ENCODE peak calls at places on chromosomes 12 and 14, in six cellular contexts. H, X, S, E, F and D are unnamed samples.

GRCh38 chr14:104114421-104115130 is 23.8 kb upstream of the KIF26A start:
- DNase-seq in H (no peak), X (no peak), S (no peak), E (no peak), F (peak), D (peak)

GRCh38 chr12:30930238-30931010 is 3.9 kb downstream of the TSPAN11 start:
- DNase-seq in H (no peak), X (no peak), S (no peak), E (no peak), F (no peak), D (no peak)

GRCh38 chr14:106872619-106873446 is 1346.5 kb downstream of the TMEM121 start:
- DNase-seq in H (peak), X (no peak), S (no peak), E (peak), F (peak), D (peak)

GRCh38 chr12:101299931-101300330 is 20.0 kb downstream of the UTP20 start:
- DNase-seq in H (no peak), X (no peak), S (no peak), E (no peak), F (no peak), D (no peak)

GRCh38 chr14:24428628-24429394 is 657 bp downstream of the CBLN3 start:
- DNase-seq in H (no peak), X (no peak), S (no peak), E (no peak), F (peak), D (no peak)

GRCh38 chr12:52004042-52004648 is 2.6 kb upstream of the TAMALIN start:
- DNase-seq in H (peak), X (peak), S (peak), E (no peak), F (no peak), D (no peak)

GRCh38 chr12:105109465-105110212 is 2.1 kb downstream of the WASHC4 start:
- DNase-seq in H (no peak), X (peak), S (no peak), E (peak), F (peak), D (no peak)

GRCh38 chr12:67436230-67436629 is 167.1 kb downstream of the CAND1 start:
- DNase-seq in H (no peak), X (no peak), S (no peak), E (no peak), F (no peak), D (no peak)

GRCh38 chr14:104799657-104800599 is 973 bp upstream of the ZBTB42 start:
- DNase-seq in H (peak), X (peak), S (peak), E (peak), F (peak), D (no peak)

GRCh38 chr12:52023182-52023975 is 16.6 kb downstream of the TAMALIN start:
- DNase-seq in H (peak), X (peak), S (peak), E (peak), F (peak), D (peak)

GRCh38 chr12:6276247-6276887 is 34.1 kb upstream of the PLEKHG6 start:
- DNase-seq in H (no peak), X (no peak), S (no peak), E (no peak), F (peak), D (no peak)

GRCh38 chr12:25130741-25131188 is 64.2 kb downstream of the DNAI7 start:
- DNase-seq in H (peak), X (no peak), S (no peak), E (no peak), F (no peak), D (no peak)

GRCh38 chr12:91119089-91119488 is 7.8 kb upstream of the LUM start:
- DNase-seq in H (no peak), X (no peak), S (no peak), E (no peak), F (no peak), D (no peak)

GRCh38 chr12:53499261-53500118 is at the start of gene MAP3K12:
- DNase-seq in H (peak), X (peak), S (peak), E (peak), F (peak), D (peak)

GRCh38 chr12:76552343-76552938 is 7.1 kb downstream of the OSBPL8 start:
- DNase-seq in H (no peak), X (no peak), S (no peak), E (no peak), F (no peak), D (no peak)

GRCh38 chr14:24943024-24943423 is 106.9 kb downstream of the STXBP6 start:
- DNase-seq in H (no peak), X (no peak), S (peak), E (no peak), F (no peak), D (no peak)

GRCh38 chr12:41202051-41202450 is 13.9 kb downstream of the PDZRN4 start:
- DNase-seq in H (no peak), X (no peak), S (no peak), E (no peak), F (no peak), D (no peak)

GRCh38 chr12:59911516-59911915 is 315.7 kb downstream of the SLC16A7 start:
- DNase-seq in H (no peak), X (no peak), S (no peak), E (no peak), F (no peak), D (no peak)

GRCh38 chr14:61517861-61518802 is 177.2 kb upstream of the HIF1A start:
- DNase-seq in H (no peak), X (no peak), S (no peak), E (no peak), F (no peak), D (no peak)

GRCh38 chr12:123798518-123798917 is 36.4 kb downstream of the DNAH10 start:
- DNase-seq in H (no peak), X (no peak), S (no peak), E (no peak), F (no peak), D (no peak)

GRCh38 chr12:126663304-126664094 is 1598.3 kb downstream of the AACS start:
- DNase-seq in H (peak), X (no peak), S (peak), E (no peak), F (no peak), D (no peak)

GRCh38 chr14:75519826-75520692 is 2.2 kb upstream of the BATF start:
- DNase-seq in H (no peak), X (no peak), S (no peak), E (no peak), F (no peak), D (no peak)

GRCh38 chr12:1306817-1307216 is 287.6 kb downstream of the FBXL14 start:
- DNase-seq in H (no peak), X (no peak), S (no peak), E (no peak), F (no peak), D (no peak)

DNA sequence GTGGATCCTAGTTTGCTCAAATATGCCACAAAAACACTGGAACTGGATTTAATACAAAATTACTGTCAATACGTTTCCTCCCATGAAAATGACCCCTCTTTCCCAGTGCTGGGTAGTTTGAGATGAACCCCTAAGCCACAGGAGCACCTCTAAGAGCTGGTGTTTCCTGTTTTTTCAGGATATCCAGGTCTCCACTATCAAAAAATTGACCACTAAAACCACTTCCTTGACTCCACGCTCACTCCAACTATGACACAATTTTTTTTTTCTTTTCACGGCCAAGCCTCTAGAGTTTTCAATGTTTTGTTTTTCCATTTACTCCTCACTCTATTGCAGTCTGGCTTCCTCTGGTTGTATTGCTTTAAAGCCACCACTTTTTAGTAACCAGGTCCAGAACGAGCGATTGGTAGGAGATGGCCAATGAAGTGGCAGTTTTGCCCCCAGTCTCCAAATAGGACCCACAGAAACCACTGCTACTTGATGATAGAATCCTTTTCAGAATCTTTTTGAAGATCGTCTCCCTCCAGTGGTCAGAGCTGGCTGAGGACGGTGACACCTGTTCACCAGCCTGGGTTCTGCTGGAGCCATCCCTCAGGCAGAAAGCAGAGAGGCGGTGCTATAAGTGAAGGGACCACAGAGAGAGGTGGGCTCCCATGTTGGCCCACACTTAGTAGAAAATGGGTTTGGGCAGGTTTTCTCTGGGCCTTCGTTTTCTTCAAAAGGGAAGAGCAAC is 454.4 kb downstream of the VRK1 start:
- DNase-seq in H (no peak), X (peak), S (peak), E (no peak), F (no peak), D (no peak)
- TF ChIP-seq CTCF in H (no peak), X (no peak), S (peak), E (no peak), F (no peak), D (no peak)

DNA sequence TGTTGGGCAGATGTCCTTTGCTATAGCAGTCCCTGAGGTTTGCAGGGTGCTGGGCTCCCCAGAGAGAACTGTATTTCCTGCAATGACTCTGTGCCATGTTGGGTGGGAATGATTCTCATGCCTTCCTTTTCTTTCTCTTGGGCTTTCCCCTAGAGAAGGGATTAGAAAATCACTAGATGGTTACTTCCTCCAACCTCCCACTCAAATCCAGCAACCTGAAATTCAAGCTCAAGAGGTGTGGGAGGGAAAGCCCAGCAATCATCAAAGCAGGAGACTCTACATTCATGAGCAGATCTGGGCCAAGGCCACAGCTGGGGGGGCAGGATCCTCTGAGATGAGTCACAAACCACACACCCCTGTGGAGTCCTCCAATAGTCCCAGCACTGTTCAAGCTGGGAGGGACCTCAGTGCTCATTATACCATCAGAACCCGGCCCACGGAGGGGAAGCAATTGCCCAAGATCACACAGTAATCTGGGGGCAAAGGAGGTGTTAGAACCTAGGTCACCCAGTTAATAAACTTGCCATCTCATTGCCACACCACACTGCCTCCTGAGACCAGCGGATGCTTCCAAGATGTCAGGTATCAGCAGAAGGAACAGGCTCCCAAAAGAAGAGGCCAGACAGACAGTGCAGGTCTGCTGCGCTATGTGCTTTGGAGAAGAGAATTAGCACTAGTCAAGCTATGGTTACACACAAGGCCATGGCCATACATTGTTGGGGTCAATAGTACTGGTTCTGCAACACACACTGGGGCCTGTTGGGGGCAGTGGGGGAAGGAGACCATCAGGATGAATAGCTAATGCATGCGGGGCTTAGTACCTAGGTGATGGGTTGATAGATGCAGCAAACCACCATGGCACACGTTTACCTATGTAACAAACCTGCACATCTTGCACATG is 65.7 kb downstream of the TTC9 start:
- DNase-seq in H (no peak), X (no peak), S (peak), E (no peak), F (no peak), D (no peak)
- TF ChIP-seq CTCF in H (no peak), X (no peak), S (peak), E (no peak), F (no peak), D (no peak)

DNA sequence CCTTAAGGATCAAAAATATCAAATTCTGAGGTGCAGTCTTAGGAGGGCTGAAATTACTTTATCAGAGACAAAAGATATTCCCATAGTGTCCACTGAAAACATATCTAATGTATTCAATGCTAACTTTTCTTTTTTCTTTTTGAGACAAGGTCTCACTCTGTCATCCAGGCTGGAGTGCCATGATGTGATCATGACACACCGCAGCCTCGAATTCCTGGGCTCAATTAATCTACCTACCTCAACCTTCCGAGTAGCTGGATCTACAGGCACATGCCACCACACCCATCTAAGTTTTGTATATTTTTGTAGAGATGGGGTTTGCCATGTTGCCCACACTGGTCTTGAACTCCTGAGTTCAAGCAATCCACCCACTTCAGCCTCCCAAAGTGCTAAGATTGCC is 68.3 kb downstream of the ZC3H14 start:
- DNase-seq in H (no peak), X (no peak), S (no peak), E (no peak), F (no peak), D (no peak)
- TF ChIP-seq CTCF in H (no peak), X (no peak), S (no peak), E (no peak), F (no peak), D (no peak)

GRCh38 chr14:50397461-50398196 is 948 bp upstream of the CDKL1 start:
- DNase-seq in H (peak), X (no peak), S (no peak), E (no peak), F (no peak), D (no peak)
- TF ChIP-seq CTCF in H (no peak), X (no peak), S (no peak), E (no peak), F (no peak), D (no peak)

GRCh38 chr12:82350161-82350560 is 8.0 kb downstream of the CCDC59 start:
- DNase-seq in H (no peak), X (no peak), S (no peak), E (no peak), F (no peak), D (no peak)

GRCh38 chr12:82357340-82357739 is 847 bp downstream of the CCDC59 start:
- DNase-seq in H (no peak), X (no peak), S (no peak), E (no peak), F (no peak), D (no peak)

DNA sequence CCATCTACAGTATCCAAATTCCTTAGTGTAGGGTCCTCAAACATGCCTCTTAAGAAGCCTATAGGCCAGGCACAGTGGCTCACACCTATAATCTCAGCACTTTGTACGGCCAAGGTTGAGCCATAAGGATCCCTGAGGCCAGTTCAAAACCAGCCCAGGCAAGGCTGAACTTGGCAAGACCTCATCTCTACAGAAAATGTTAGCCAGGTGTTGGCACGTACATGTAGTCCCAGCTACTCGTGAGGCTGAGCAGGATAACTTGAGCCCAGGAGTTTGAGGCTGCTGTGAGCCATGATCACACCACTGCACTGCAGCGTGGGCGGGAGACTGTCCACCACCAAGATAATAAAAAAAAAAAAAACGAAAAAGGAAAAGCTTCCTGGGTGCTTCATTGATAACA is 6.8 kb downstream of the CCDC59 start:
- DNase-seq in H (no peak), X (no peak), S (no peak), E (no peak), F (no peak), D (no peak)
- TF ChIP-seq CTCF in H (no peak), X (no peak), S (no peak), E (no peak), F (no peak), D (no peak)

GRCh38 chr14:65834051-65834450 is 421.5 kb downstream of the FUT8 start:
- DNase-seq in H (no peak), X (no peak), S (no peak), E (no peak), F (no peak), D (no peak)

GRCh38 chr14:65833256-65833880 is 420.8 kb downstream of the FUT8 start:
- DNase-seq in H (no peak), X (no peak), S (no peak), E (no peak), F (no peak), D (no peak)

GRCh38 chr14:65834812-65835211 is 422.3 kb downstream of the FUT8 start:
- DNase-seq in H (no peak), X (no peak), S (no peak), E (no peak), F (no peak), D (no peak)

GRCh38 chr14:65835501-65835900 is 423.0 kb downstream of the FUT8 start:
- DNase-seq in H (no peak), X (no peak), S (no peak), E (no peak), F (no peak), D (no peak)

DNA sequence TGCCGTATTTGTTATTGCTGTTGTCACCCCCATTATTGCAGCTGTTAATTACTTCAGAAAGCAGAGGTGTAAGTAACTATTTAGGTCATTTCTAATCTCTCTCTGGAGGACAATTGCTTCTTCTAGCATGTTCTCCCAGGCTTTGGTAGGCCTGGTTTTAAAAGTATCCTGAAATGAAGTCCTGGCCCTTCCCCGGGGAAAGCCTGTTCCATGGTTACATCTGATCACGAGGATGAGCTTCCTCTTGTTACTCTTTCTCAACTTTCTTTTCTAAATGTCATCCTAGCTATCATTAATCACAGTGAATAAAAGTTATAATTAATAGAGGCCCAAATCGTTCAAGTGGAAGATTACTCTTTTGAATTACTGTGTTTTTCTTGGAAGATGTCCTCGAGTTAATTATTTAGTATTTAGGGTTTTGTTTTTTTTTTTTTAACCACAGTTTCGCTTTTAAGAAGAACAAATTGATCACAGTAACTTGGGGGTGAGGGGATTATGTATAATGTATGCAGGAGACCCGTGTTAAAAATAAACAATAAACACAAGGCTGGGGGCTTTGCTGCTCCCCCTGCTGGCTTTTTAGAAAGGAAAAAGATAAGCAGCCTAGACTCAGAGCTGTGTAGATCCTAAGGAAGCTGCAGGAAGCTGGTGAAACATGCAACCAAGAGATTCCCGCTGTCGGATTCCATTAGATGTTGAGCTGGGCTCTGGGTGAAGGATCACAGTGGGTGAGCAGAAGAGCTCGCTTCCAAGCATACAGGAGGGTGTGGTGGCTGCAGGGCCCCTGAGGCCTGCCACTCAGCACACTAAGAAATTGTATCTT is 420.1 kb downstream of the FUT8 start:
- DNase-seq in H (peak), X (peak), S (no peak), E (no peak), F (no peak), D (no peak)
- TF ChIP-seq CTCF in H (peak), X (peak), S (peak), E (no peak), F (no peak), D (no peak)

DNA sequence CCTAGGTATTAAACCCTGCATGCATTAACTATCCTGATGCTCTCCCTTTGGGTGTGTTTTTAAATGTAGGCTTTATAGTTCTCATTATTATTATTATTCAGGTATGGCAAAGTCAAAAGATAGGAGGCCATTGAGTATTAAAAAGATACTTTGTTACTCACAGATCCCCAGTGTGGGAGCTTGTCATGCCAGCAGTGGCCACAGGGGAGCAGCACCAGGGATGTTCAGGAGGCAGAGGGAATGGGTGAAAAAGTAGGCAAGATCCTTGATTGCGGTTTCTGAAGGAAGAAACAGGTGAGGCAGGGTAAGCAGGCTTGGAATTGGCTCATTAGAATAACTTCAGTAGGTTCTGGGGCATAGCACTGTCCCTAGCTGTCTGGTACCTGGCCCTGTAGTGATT is 382.2 kb downstream of the MED13L start:
- DNase-seq in H (peak), X (no peak), S (peak), E (no peak), F (no peak), D (no peak)
- TF ChIP-seq CTCF in H (peak), X (peak), S (peak), E (no peak), F (no peak), D (peak)

GRCh38 chr14:95609398-95609990 is 74.6 kb downstream of the GLRX5 start:
- DNase-seq in H (no peak), X (peak), S (peak), E (no peak), F (no peak), D (no peak)
- TF ChIP-seq CTCF in H (peak), X (peak), S (peak), E (no peak), F (peak), D (no peak)

GRCh38 chr12:54622463-54623183 is 12.1 kb downstream of the LACRT start:
- DNase-seq in H (no peak), X (no peak), S (no peak), E (no peak), F (no peak), D (no peak)
- TF ChIP-seq CTCF in H (no peak), X (peak), S (peak), E (no peak), F (no peak), D (peak)